ENCODE peak calls at places on chromosome 7, in eight cellular contexts. One of them, this sample, is unnamed.

GRCh38 chr7:138008588-138009349 is 6.9 kb upstream of the CREB3L2 start:
- DNase-seq in RWPE1: peak
- DNase-seq in stimulated activated CD4-positive, alpha-beta T cell treated with anti-CD3 and anti-CD28 coated beads, Interleukin-1b, Interleukin-23, amount 100 ng/mL, for 4 hours: peak
- DNase-seq in WTC11: no peak
- DNase-seq in HT1080: peak
- DNase-seq in right atrium auricular region: peak
- DNase-seq in hepatocyte: peak
- DNase-seq in astrocyte of the spinal cord: peak
- DNase-seq in this sample: no peak

GRCh38 chr7:3657201-3657600 is 356.1 kb downstream of the SDK1 start:
- DNase-seq in RWPE1: no peak
- DNase-seq in stimulated activated CD4-positive, alpha-beta T cell treated with anti-CD3 and anti-CD28 coated beads, Interleukin-1b, Interleukin-23, amount 100 ng/mL, for 4 hours: no peak
- DNase-seq in WTC11: no peak
- DNase-seq in HT1080: no peak
- DNase-seq in right atrium auricular region: no peak
- DNase-seq in hepatocyte: no peak
- DNase-seq in astrocyte of the spinal cord: no peak
- DNase-seq in this sample: no peak

GRCh38 chr7:93574646-93575554 is at the start of gene CALCR:
- DNase-seq in RWPE1: no peak
- DNase-seq in stimulated activated CD4-positive, alpha-beta T cell treated with anti-CD3 and anti-CD28 coated beads, Interleukin-1b, Interleukin-23, amount 100 ng/mL, for 4 hours: no peak
- DNase-seq in WTC11: peak
- DNase-seq in HT1080: no peak
- DNase-seq in right atrium auricular region: no peak
- DNase-seq in hepatocyte: peak
- DNase-seq in astrocyte of the spinal cord: no peak
- DNase-seq in this sample: no peak

GRCh38 chr7:107715531-107715930 is 28.4 kb upstream of the CBLL1 start:
- DNase-seq in RWPE1: peak
- DNase-seq in stimulated activated CD4-positive, alpha-beta T cell treated with anti-CD3 and anti-CD28 coated beads, Interleukin-1b, Interleukin-23, amount 100 ng/mL, for 4 hours: no peak
- DNase-seq in WTC11: no peak
- DNase-seq in HT1080: peak
- DNase-seq in right atrium auricular region: no peak
- DNase-seq in hepatocyte: no peak
- DNase-seq in astrocyte of the spinal cord: no peak
- DNase-seq in this sample: no peak

GRCh38 chr7:16609842-16610450 is 35.6 kb downstream of the ANKMY2 start:
- DNase-seq in RWPE1: no peak
- DNase-seq in stimulated activated CD4-positive, alpha-beta T cell treated with anti-CD3 and anti-CD28 coated beads, Interleukin-1b, Interleukin-23, amount 100 ng/mL, for 4 hours: no peak
- DNase-seq in WTC11: no peak
- DNase-seq in HT1080: no peak
- DNase-seq in right atrium auricular region: no peak
- DNase-seq in hepatocyte: peak
- DNase-seq in astrocyte of the spinal cord: no peak
- DNase-seq in this sample: no peak

GRCh38 chr7:8991159-8991558 is 557.8 kb downstream of the NXPH1 start:
- DNase-seq in RWPE1: no peak
- DNase-seq in stimulated activated CD4-positive, alpha-beta T cell treated with anti-CD3 and anti-CD28 coated beads, Interleukin-1b, Interleukin-23, amount 100 ng/mL, for 4 hours: no peak
- DNase-seq in WTC11: no peak
- DNase-seq in HT1080: no peak
- DNase-seq in right atrium auricular region: no peak
- DNase-seq in hepatocyte: no peak
- DNase-seq in astrocyte of the spinal cord: no peak
- DNase-seq in this sample: no peak

GRCh38 chr7:97019710-97020109 is 4.9 kb downstream of the DLX5 start:
- DNase-seq in RWPE1: no peak
- DNase-seq in stimulated activated CD4-positive, alpha-beta T cell treated with anti-CD3 and anti-CD28 coated beads, Interleukin-1b, Interleukin-23, amount 100 ng/mL, for 4 hours: no peak
- DNase-seq in WTC11: no peak
- DNase-seq in HT1080: no peak
- DNase-seq in right atrium auricular region: no peak
- DNase-seq in hepatocyte: no peak
- DNase-seq in astrocyte of the spinal cord: no peak
- DNase-seq in this sample: no peak

GRCh38 chr7:104956753-104957450 is 57.1 kb upstream of the KMT2E start:
- DNase-seq in RWPE1: no peak
- DNase-seq in stimulated activated CD4-positive, alpha-beta T cell treated with anti-CD3 and anti-CD28 coated beads, Interleukin-1b, Interleukin-23, amount 100 ng/mL, for 4 hours: no peak
- DNase-seq in WTC11: no peak
- DNase-seq in HT1080: peak
- DNase-seq in right atrium auricular region: no peak
- DNase-seq in hepatocyte: no peak
- DNase-seq in astrocyte of the spinal cord: peak
- DNase-seq in this sample: no peak

GRCh38 chr7:43302211-43302711 is 189.8 kb downstream of the HECW1 start:
- DNase-seq in RWPE1: peak
- DNase-seq in stimulated activated CD4-positive, alpha-beta T cell treated with anti-CD3 and anti-CD28 coated beads, Interleukin-1b, Interleukin-23, amount 100 ng/mL, for 4 hours: no peak
- DNase-seq in WTC11: no peak
- DNase-seq in HT1080: peak
- DNase-seq in right atrium auricular region: no peak
- DNase-seq in hepatocyte: peak
- DNase-seq in astrocyte of the spinal cord: peak
- DNase-seq in this sample: no peak

GRCh38 chr7:132580277-132580676 is 4.0 kb upstream of the PLXNA4 start:
- DNase-seq in RWPE1: no peak
- DNase-seq in stimulated activated CD4-positive, alpha-beta T cell treated with anti-CD3 and anti-CD28 coated beads, Interleukin-1b, Interleukin-23, amount 100 ng/mL, for 4 hours: no peak
- DNase-seq in WTC11: no peak
- DNase-seq in HT1080: peak
- DNase-seq in right atrium auricular region: no peak
- DNase-seq in hepatocyte: peak
- DNase-seq in astrocyte of the spinal cord: no peak
- DNase-seq in this sample: no peak

GRCh38 chr7:76346778-76347177 is 12.0 kb downstream of the YWHAG start:
- DNase-seq in RWPE1: no peak
- DNase-seq in stimulated activated CD4-positive, alpha-beta T cell treated with anti-CD3 and anti-CD28 coated beads, Interleukin-1b, Interleukin-23, amount 100 ng/mL, for 4 hours: no peak
- DNase-seq in WTC11: no peak
- DNase-seq in HT1080: no peak
- DNase-seq in right atrium auricular region: no peak
- DNase-seq in hepatocyte: no peak
- DNase-seq in astrocyte of the spinal cord: no peak
- DNase-seq in this sample: no peak

GRCh38 chr7:159136846-159137245 is 7.8 kb downstream of the VIPR2 start:
- DNase-seq in RWPE1: no peak
- DNase-seq in stimulated activated CD4-positive, alpha-beta T cell treated with anti-CD3 and anti-CD28 coated beads, Interleukin-1b, Interleukin-23, amount 100 ng/mL, for 4 hours: no peak
- DNase-seq in WTC11: no peak
- DNase-seq in HT1080: no peak
- DNase-seq in right atrium auricular region: peak
- DNase-seq in hepatocyte: no peak
- DNase-seq in astrocyte of the spinal cord: no peak
- DNase-seq in this sample: no peak

GRCh38 chr7:36405409-36405803 is 15.7 kb downstream of the ANLN start:
- DNase-seq in RWPE1: no peak
- DNase-seq in stimulated activated CD4-positive, alpha-beta T cell treated with anti-CD3 and anti-CD28 coated beads, Interleukin-1b, Interleukin-23, amount 100 ng/mL, for 4 hours: no peak
- DNase-seq in WTC11: no peak
- DNase-seq in HT1080: no peak
- DNase-seq in right atrium auricular region: no peak
- DNase-seq in hepatocyte: no peak
- DNase-seq in astrocyte of the spinal cord: no peak
- DNase-seq in this sample: no peak

GRCh38 chr7:82373890-82374289 is 69.7 kb downstream of the CACNA2D1 start:
- DNase-seq in RWPE1: no peak
- DNase-seq in stimulated activated CD4-positive, alpha-beta T cell treated with anti-CD3 and anti-CD28 coated beads, Interleukin-1b, Interleukin-23, amount 100 ng/mL, for 4 hours: no peak
- DNase-seq in WTC11: no peak
- DNase-seq in HT1080: no peak
- DNase-seq in right atrium auricular region: no peak
- DNase-seq in hepatocyte: no peak
- DNase-seq in astrocyte of the spinal cord: no peak
- DNase-seq in this sample: no peak

GRCh38 chr7:105268056-105268455 is 120.7 kb downstream of the SRPK2 start:
- DNase-seq in RWPE1: peak
- DNase-seq in stimulated activated CD4-positive, alpha-beta T cell treated with anti-CD3 and anti-CD28 coated beads, Interleukin-1b, Interleukin-23, amount 100 ng/mL, for 4 hours: no peak
- DNase-seq in WTC11: no peak
- DNase-seq in HT1080: peak
- DNase-seq in right atrium auricular region: no peak
- DNase-seq in hepatocyte: peak
- DNase-seq in astrocyte of the spinal cord: peak
- DNase-seq in this sample: no peak

GRCh38 chr7:87225696-87226095 is 6.2 kb upstream of the TMEM243 start:
- DNase-seq in RWPE1: peak
- DNase-seq in stimulated activated CD4-positive, alpha-beta T cell treated with anti-CD3 and anti-CD28 coated beads, Interleukin-1b, Interleukin-23, amount 100 ng/mL, for 4 hours: no peak
- DNase-seq in WTC11: no peak
- DNase-seq in HT1080: peak
- DNase-seq in right atrium auricular region: no peak
- DNase-seq in hepatocyte: no peak
- DNase-seq in astrocyte of the spinal cord: peak
- DNase-seq in this sample: no peak

GRCh38 chr7:29607889-29608288 is 44.3 kb downstream of the PRR15 start:
- DNase-seq in RWPE1: peak
- DNase-seq in stimulated activated CD4-positive, alpha-beta T cell treated with anti-CD3 and anti-CD28 coated beads, Interleukin-1b, Interleukin-23, amount 100 ng/mL, for 4 hours: no peak
- DNase-seq in WTC11: no peak
- DNase-seq in HT1080: peak
- DNase-seq in right atrium auricular region: no peak
- DNase-seq in hepatocyte: peak
- DNase-seq in astrocyte of the spinal cord: peak
- DNase-seq in this sample: no peak

GRCh38 chr7:149023662-149024061 is 4.6 kb downstream of the PDIA4 start:
- DNase-seq in RWPE1: no peak
- DNase-seq in stimulated activated CD4-positive, alpha-beta T cell treated with anti-CD3 and anti-CD28 coated beads, Interleukin-1b, Interleukin-23, amount 100 ng/mL, for 4 hours: no peak
- DNase-seq in WTC11: no peak
- DNase-seq in HT1080: no peak
- DNase-seq in right atrium auricular region: no peak
- DNase-seq in hepatocyte: no peak
- DNase-seq in astrocyte of the spinal cord: no peak
- DNase-seq in this sample: no peak

GRCh38 chr7:115763347-115763746 is 267.2 kb downstream of the TFEC start:
- DNase-seq in RWPE1: no peak
- DNase-seq in stimulated activated CD4-positive, alpha-beta T cell treated with anti-CD3 and anti-CD28 coated beads, Interleukin-1b, Interleukin-23, amount 100 ng/mL, for 4 hours: no peak
- DNase-seq in WTC11: peak
- DNase-seq in HT1080: no peak
- DNase-seq in right atrium auricular region: no peak
- DNase-seq in hepatocyte: no peak
- DNase-seq in astrocyte of the spinal cord: no peak
- DNase-seq in this sample: no peak

GRCh38 chr7:55138663-55139062 is 119.8 kb downstream of the EGFR start:
- DNase-seq in RWPE1: no peak
- DNase-seq in stimulated activated CD4-positive, alpha-beta T cell treated with anti-CD3 and anti-CD28 coated beads, Interleukin-1b, Interleukin-23, amount 100 ng/mL, for 4 hours: no peak
- DNase-seq in WTC11: no peak
- DNase-seq in HT1080: no peak
- DNase-seq in right atrium auricular region: no peak
- DNase-seq in hepatocyte: no peak
- DNase-seq in astrocyte of the spinal cord: no peak
- DNase-seq in this sample: no peak

GRCh38 chr7:105840981-105841749 is 35.2 kb downstream of the ATXN7L1 start:
- DNase-seq in RWPE1: no peak
- DNase-seq in stimulated activated CD4-positive, alpha-beta T cell treated with anti-CD3 and anti-CD28 coated beads, Interleukin-1b, Interleukin-23, amount 100 ng/mL, for 4 hours: no peak
- DNase-seq in WTC11: no peak
- DNase-seq in HT1080: no peak
- DNase-seq in right atrium auricular region: no peak
- DNase-seq in hepatocyte: no peak
- DNase-seq in astrocyte of the spinal cord: no peak
- DNase-seq in this sample: no peak

GRCh38 chr7:36312064-36312914 is 77.4 kb upstream of the ANLN start:
- DNase-seq in RWPE1: no peak
- DNase-seq in stimulated activated CD4-positive, alpha-beta T cell treated with anti-CD3 and anti-CD28 coated beads, Interleukin-1b, Interleukin-23, amount 100 ng/mL, for 4 hours: no peak
- DNase-seq in WTC11: peak
- DNase-seq in HT1080: peak
- DNase-seq in right atrium auricular region: peak
- DNase-seq in hepatocyte: peak
- DNase-seq in astrocyte of the spinal cord: no peak
- DNase-seq in this sample: peak

GRCh38 chr7:120170384-120170783 is 102.6 kb upstream of the KCND2 start:
- DNase-seq in RWPE1: no peak
- DNase-seq in stimulated activated CD4-positive, alpha-beta T cell treated with anti-CD3 and anti-CD28 coated beads, Interleukin-1b, Interleukin-23, amount 100 ng/mL, for 4 hours: no peak
- DNase-seq in WTC11: no peak
- DNase-seq in HT1080: no peak
- DNase-seq in right atrium auricular region: no peak
- DNase-seq in hepatocyte: no peak
- DNase-seq in astrocyte of the spinal cord: no peak
- DNase-seq in this sample: no peak

GRCh38 chr7:55441668-55442305 is 76.7 kb downstream of the LANCL2 start:
- DNase-seq in RWPE1: no peak
- DNase-seq in stimulated activated CD4-positive, alpha-beta T cell treated with anti-CD3 and anti-CD28 coated beads, Interleukin-1b, Interleukin-23, amount 100 ng/mL, for 4 hours: no peak
- DNase-seq in WTC11: no peak
- DNase-seq in HT1080: peak
- DNase-seq in right atrium auricular region: no peak
- DNase-seq in hepatocyte: no peak
- DNase-seq in astrocyte of the spinal cord: peak
- DNase-seq in this sample: no peak

GRCh38 chr7:7898155-7898554 is 70.4 kb upstream of the GLCCI1 start:
- DNase-seq in RWPE1: no peak
- DNase-seq in stimulated activated CD4-positive, alpha-beta T cell treated with anti-CD3 and anti-CD28 coated beads, Interleukin-1b, Interleukin-23, amount 100 ng/mL, for 4 hours: no peak
- DNase-seq in WTC11: no peak
- DNase-seq in HT1080: no peak
- DNase-seq in right atrium auricular region: no peak
- DNase-seq in hepatocyte: no peak
- DNase-seq in astrocyte of the spinal cord: no peak
- DNase-seq in this sample: no peak

This sample was measured in suprapubic skin.